ENCODE peak calls at places on chromosomes 12 and 14, in eight cellular contexts. F, E, W, Y, J, H, K and G are unnamed samples.

GRCh38 chr12:104177663-104178501 is 37.7 kb upstream of the TXNRD1 start:
- DNase-seq in F (peak; percentile 95), E (peak; percentile 98), W (peak; percentile 58), Y (peak; percentile 71), J (peak; percentile 99), H (peak; percentile 69), K (no peak), G (peak; percentile 72)

GRCh38 chr14:80233489-80233888 is 22.2 kb upstream of the DIO2 start:
- DNase-seq in F (no peak), E (no peak), W (no peak), Y (no peak), J (no peak), H (no peak), K (no peak), G (no peak)

GRCh38 chr14:102390064-102390463 is 27.3 kb downstream of the TECPR2 start:
- DNase-seq in F (no peak), E (no peak), W (no peak), Y (no peak), J (no peak), H (no peak), K (no peak), G (no peak)

GRCh38 chr12:27245039-27245438 is 953 bp downstream of the STK38L start:
- DNase-seq in F (no peak), E (peak; percentile 51), W (no peak), Y (no peak), J (no peak), H (no peak), K (no peak), G (no peak)

GRCh38 chr14:103725739-103726395 is 10.3 kb downstream of the ZFYVE21 start:
- DNase-seq in F (no peak), E (no peak), W (no peak), Y (no peak), J (no peak), H (no peak), K (no peak), G (no peak)

GRCh38 chr12:113400362-113400761 is 3.3 kb downstream of the SDS start:
- DNase-seq in F (no peak), E (no peak), W (no peak), Y (no peak), J (no peak), H (no peak), K (no peak), G (no peak)

GRCh38 chr14:71165121-71165574 is 257.9 kb downstream of the PCNX1 start:
- DNase-seq in F (no peak), E (peak; percentile 32), W (no peak), Y (no peak), J (no peak), H (no peak), K (no peak), G (peak; percentile 42)

GRCh38 chr14:52961060-52961639 is 10.3 kb upstream of the FERMT2 start:
- DNase-seq in F (peak; percentile 80), E (peak; percentile 50), W (peak; percentile 49), Y (peak; percentile 29), J (peak; percentile 79), H (peak; percentile 64), K (peak; percentile 63), G (peak; percentile 79)

GRCh38 chr12:55820679-55821078 is 2.8 kb downstream of the ORMDL2 start:
- DNase-seq in F (peak; percentile 44), E (peak; percentile 40), W (no peak), Y (no peak), J (peak; percentile 51), H (no peak), K (no peak), G (peak; percentile 25)

GRCh38 chr12:57133013-57133569 is 4.8 kb downstream of the LRP1 start:
- DNase-seq in F (no peak), E (no peak), W (no peak), Y (no peak), J (peak; percentile 85), H (no peak), K (no peak), G (no peak)

GRCh38 chr12:57131896-57132744 is 3.8 kb downstream of the LRP1 start:
- DNase-seq in F (no peak), E (no peak), W (no peak), Y (no peak), J (peak; percentile 76), H (no peak), K (no peak), G (no peak)

GRCh38 chr12:57128519-57129247 is 400 bp downstream of the LRP1 start:
- DNase-seq in F (no peak), E (no peak), W (no peak), Y (no peak), J (no peak), H (no peak), K (peak; percentile 19), G (no peak)

GRCh38 chr12:57129311-57130288 is 1.3 kb downstream of the LRP1 start:
- DNase-seq in F (no peak), E (peak; percentile 54), W (no peak), Y (no peak), J (peak; percentile 74), H (no peak), K (no peak), G (peak; percentile 51)

DNA sequence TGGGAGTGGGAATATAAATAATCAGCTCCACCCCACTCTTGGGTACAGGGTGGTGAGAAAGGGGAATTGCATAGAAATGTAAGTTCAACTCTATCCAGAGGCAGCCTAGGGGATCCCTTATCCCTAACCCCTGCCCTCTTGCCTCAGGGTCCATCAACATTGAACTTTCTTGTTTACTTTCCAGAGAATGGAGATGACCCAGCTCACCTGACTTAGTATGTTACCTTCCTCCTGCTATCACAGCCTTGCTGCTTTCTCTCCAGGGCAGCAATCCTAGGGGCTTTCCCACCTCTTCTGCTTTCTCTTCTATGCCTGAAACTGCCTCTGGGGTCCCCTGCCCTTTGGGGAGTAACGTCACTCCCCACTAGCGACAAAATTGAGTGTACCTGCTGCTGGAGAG is 2.7 kb downstream of the LRP1 start:
- DNase-seq in F (no peak), E (no peak), W (no peak), Y (no peak), J (no peak), H (no peak), K (no peak), G (no peak)
- H3K4me3 ChIP-seq in F (no peak overlapping the region), E (no peak overlapping the region), W (no peak overlapping the region), Y (peak overlapping the region; percentile 91), J (peak overlapping the region; percentile 59), H (peak overlapping the region; percentile 83), K (no peak overlapping the region), G (no peak overlapping the region)

GRCh38 chr14:88189040-88189839 is 133.8 kb downstream of the KCNK10 start:
- DNase-seq in F (peak; percentile 87), E (peak; percentile 79), W (peak; percentile 79), Y (no peak), J (peak; percentile 91), H (no peak), K (peak; percentile 89), G (peak; percentile 93)
- TF ChIP-seq CTCF in F (peak; percentile 74), E (peak; percentile 62), W (peak; percentile 23), Y (peak; percentile 74), J (peak; percentile 77), H (peak; percentile 61), K (peak; percentile 74), G (peak; percentile 81)

DNA sequence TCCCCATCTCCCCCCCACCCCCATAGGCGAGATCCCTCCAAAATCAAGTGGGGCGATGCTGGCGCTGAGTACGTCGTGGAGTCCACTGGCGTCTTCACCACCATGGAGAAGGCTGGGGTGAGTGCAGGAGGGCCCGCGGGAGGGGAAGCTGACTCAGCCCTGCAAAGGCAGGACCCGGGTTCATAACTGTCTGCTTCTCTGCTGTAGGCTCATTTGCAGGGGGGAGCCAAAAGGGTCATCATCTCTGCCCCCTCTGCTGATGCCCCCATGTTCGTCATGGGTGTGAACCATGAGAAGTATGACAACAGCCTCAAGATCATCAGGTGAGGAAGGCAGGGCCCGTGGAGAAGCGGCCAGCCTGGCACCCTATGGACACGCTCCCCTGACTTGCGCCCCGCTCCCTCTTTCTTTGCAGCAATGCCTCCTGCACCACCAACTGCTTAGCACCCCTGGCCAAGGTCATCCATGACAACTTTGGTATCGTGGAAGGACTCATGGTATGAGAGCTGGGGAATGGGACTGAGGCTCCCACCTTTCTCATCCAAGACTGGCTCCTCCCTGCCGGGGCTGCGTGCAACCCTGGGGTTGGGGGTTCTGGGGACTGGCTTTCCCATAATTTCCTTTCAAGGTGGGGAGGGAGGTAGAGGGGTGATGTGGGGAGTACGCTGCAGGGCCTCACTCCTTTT is 2.7 kb downstream of the GAPDH start:
- DNase-seq in F (peak; percentile 37), E (peak; percentile 47), W (no peak), Y (no peak), J (no peak), H (no peak), K (no peak), G (no peak)
- H3K4me3 ChIP-seq in F (peak overlapping the region; percentile 97), E (peak overlapping the region; percentile 95), W (no peak overlapping the region), Y (peak overlapping the region; percentile 99), J (peak overlapping the region; percentile 96), H (no peak overlapping the region), K (no peak overlapping the region), G (peak overlapping the region; percentile 97)

GRCh38 chr12:121290410-121290809 is 6.1 kb downstream of the CAMKK2 start:
- DNase-seq in F (no peak), E (no peak), W (no peak), Y (no peak), J (no peak), H (no peak), K (no peak), G (no peak)
- TF ChIP-seq CTCF in F (no peak), E (no peak), W (no peak), Y (no peak), J (no peak), H (no peak), K (no peak), G (no peak)